ENCODE peak calls at places on chromosomes 11 and 22, in seven cellular contexts. O is right cardiac atrium; M is upper lobe of right lung; V is IMR-90; J is pancreas; R is CD4-positive, CD25-positive, alpha-beta regulatory T cell; H is coronary artery. S is an unnamed sample.
A peak's percentile ranks its signal among the peaks of the same experiment; 100 is the strongest.

GRCh38 chr11:66443602-66444001 is 5.0 kb upstream of the MRPL11 start:
- DNase-seq in O (no peak), M (no peak), V (peak; percentile 92), J (no peak), R (no peak), H (no peak), S (peak; percentile 46)

GRCh38 chr11:120564573-120565301 is 53.2 kb downstream of the GRIK4 start:
- DNase-seq in O (peak; percentile 84), M (no peak), V (peak; percentile 75), J (no peak), R (no peak), H (no peak), S (no peak)

GRCh38 chr11:291281-292210 is 2.6 kb downstream of the PGGHG start:
- DNase-seq in O (peak; percentile 57), M (peak; percentile 63), V (no peak), J (no peak), R (no peak), H (no peak), S (no peak)

GRCh38 chr11:115488945-115489344 is 15.3 kb downstream of the CADM1 start:
- DNase-seq in O (no peak), M (no peak), V (peak; percentile 94), J (no peak), R (no peak), H (no peak), S (peak; percentile 27)

GRCh38 chr22:50726643-50727340 is 11.2 kb upstream of the ACR start:
- DNase-seq in O (peak; percentile 30), M (peak; percentile 54), V (no peak), J (no peak), R (no peak), H (no peak), S (no peak)

GRCh38 chr11:109696191-109696897 is 274.4 kb downstream of the C11orf87 start:
- DNase-seq in O (no peak), M (no peak), V (peak; percentile 10), J (no peak), R (no peak), H (no peak), S (peak; percentile 95)

GRCh38 chr22:41910050-41910598 is 4.8 kb downstream of the SHISA8 start:
- DNase-seq in O (peak; percentile 77), M (no peak), V (no peak), J (no peak), R (no peak), H (no peak), S (no peak)

GRCh38 chr22:20751185-20751851 is 22.6 kb upstream of the SERPIND1 start:
- DNase-seq in O (no peak), M (no peak), V (no peak), J (no peak), R (no peak), H (no peak), S (no peak)

GRCh38 chr11:9601041-9601875 is 27.8 kb downstream of the WEE1 start:
- DNase-seq in O (peak; percentile 48), M (no peak), V (peak; percentile 89), J (no peak), R (peak; percentile 76), H (no peak), S (no peak)

GRCh38 chr11:95788921-95789505 is 569 bp downstream of the FAM76B start:
- DNase-seq in O (no peak), M (no peak), V (peak; percentile 43), J (no peak), R (peak; percentile 69), H (no peak), S (no peak)

GRCh38 chr22:49933236-49933921 is 14.9 kb downstream of the CRELD2 start:
- DNase-seq in O (peak; percentile 82), M (peak; percentile 75), V (no peak), J (no peak), R (no peak), H (no peak), S (no peak)

GRCh38 chr11:116653206-116653605 is 119.6 kb downstream of the BUD13 start:
- DNase-seq in O (no peak), M (no peak), V (no peak), J (no peak), R (no peak), H (no peak), S (no peak)

GRCh38 chr22:39925273-39925672 is 24.4 kb downstream of the GRAP2 start:
- DNase-seq in O (no peak), M (no peak), V (no peak), J (no peak), R (no peak), H (no peak), S (no peak)

GRCh38 chr22:39927544-39927943 is 26.7 kb downstream of the GRAP2 start:
- DNase-seq in O (no peak), M (no peak), V (no peak), J (no peak), R (peak; percentile 55), H (no peak), S (no peak)

GRCh38 chr22:39924286-39924685 is 23.4 kb downstream of the GRAP2 start:
- DNase-seq in O (no peak), M (no peak), V (no peak), J (no peak), R (no peak), H (no peak), S (no peak)

GRCh38 chr22:39928556-39929401 is 27.9 kb downstream of the GRAP2 start:
- DNase-seq in O (no peak), M (no peak), V (no peak), J (no peak), R (no peak), H (no peak), S (peak; percentile 37)

DNA sequence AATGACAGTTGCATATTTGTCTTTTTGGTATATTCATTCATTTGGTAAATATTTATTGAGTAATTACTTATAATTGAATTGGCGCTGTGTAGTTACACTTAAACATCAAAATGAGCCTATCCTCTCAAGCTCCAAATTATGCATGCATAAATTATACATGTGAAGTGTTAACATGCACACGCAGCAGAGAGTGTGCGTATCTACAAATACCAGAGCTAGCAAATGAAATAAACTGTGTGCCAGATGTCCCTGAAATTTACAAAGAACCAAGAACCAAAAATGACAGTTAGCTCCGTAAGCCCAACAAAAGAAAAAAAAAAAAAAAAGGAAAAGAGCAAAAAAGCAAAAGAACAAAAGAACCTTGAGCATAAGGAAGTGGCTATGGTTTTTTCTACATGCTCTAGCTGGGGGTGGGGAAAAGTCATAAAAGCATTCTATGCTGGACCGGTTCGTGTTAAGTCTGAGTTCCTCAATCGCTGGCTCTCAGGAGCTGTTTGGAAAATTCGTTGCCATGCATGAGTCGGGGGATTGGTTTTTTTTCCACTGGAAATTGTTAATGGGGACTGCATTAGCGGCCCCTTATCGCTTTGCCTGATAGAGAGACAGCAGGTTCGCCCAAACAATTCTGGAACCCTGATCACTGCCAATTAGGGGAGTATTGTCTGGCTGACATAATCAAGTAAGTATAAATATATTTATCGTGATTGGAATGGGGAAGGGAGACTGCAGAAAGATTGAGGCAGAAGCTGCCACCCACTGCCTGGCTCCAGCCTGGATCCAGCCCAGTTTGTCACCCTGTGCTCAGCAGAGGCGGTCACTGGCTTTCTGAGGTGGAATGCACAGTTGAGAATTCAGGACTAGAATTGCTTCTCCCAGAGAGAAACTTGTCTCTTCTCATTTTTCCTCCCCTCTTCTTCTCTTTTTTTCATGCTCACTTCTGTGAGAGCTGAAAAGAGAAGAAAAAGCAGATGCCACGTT is 25.6 kb downstream of the GRAP2 start:
- DNase-seq in O (no peak), M (no peak), V (no peak), J (no peak), R (peak; percentile 72), H (no peak), S (no peak)
- H3K27ac ChIP-seq in O (no peak overlapping the region), M (no peak overlapping the region), V (no peak overlapping the region), J (no peak overlapping the region), R (peak overlapping the region; percentile 62), H (no peak overlapping the region), S (no peak overlapping the region)

GRCh38 chr11:78349614-78350013 is 68.0 kb downstream of the GAB2 start:
- DNase-seq in O (no peak), M (no peak), V (peak; percentile 31), J (no peak), R (no peak), H (no peak), S (no peak)

GRCh38 chr11:78350101-78350645 is 67.4 kb downstream of the GAB2 start:
- DNase-seq in O (no peak), M (no peak), V (peak; percentile 55), J (no peak), R (no peak), H (no peak), S (no peak)

GRCh38 chr11:78350646-78351165 is 66.9 kb downstream of the GAB2 start:
- DNase-seq in O (no peak), M (no peak), V (peak; percentile 47), J (peak; percentile 22), R (no peak), H (no peak), S (no peak)

GRCh38 chr11:78351193-78351592 is 66.4 kb downstream of the GAB2 start:
- DNase-seq in O (no peak), M (no peak), V (no peak), J (no peak), R (no peak), H (no peak), S (no peak)

GRCh38 chr11:78351979-78352731 is 65.5 kb downstream of the GAB2 start:
- DNase-seq in O (no peak), M (no peak), V (no peak), J (no peak), R (no peak), H (no peak), S (no peak)
- H3K27ac ChIP-seq in O (no peak overlapping the region), M (peak overlapping the region; percentile 63), V (no peak overlapping the region), J (peak overlapping the region; percentile 72), R (no peak overlapping the region), H (no peak overlapping the region), S (no peak overlapping the region)

GRCh38 chr22:26471522-26471921 is 12.1 kb downstream of the HPS4 start:
- DNase-seq in O (no peak), M (no peak), V (peak; percentile 83), J (no peak), R (no peak), H (no peak), S (peak; percentile 92)
- H3K27ac ChIP-seq in O (no peak overlapping the region), M (no peak overlapping the region), V (no peak overlapping the region), J (peak overlapping the region; percentile 13), R (no peak overlapping the region), H (no peak overlapping the region), S (peak overlapping the region; percentile 93)

GRCh38 chr22:23225337-23225723 is 45.0 kb downstream of the BCR start:
- DNase-seq in O (peak; percentile 21), M (no peak), V (no peak), J (no peak), R (no peak), H (no peak), S (no peak)

GRCh38 chr22:23227380-23227779 is 47.1 kb downstream of the BCR start:
- DNase-seq in O (peak; percentile 3), M (no peak), V (no peak), J (no peak), R (no peak), H (no peak), S (no peak)

GRCh38 chr22:23225724-23226496 is 45.6 kb downstream of the BCR start:
- DNase-seq in O (peak; percentile 83), M (peak; percentile 85), V (no peak), J (no peak), R (peak; percentile 76), H (no peak), S (peak; percentile 34)

GRCh38 chr22:23228503-23228902 is 48.2 kb downstream of the BCR start:
- DNase-seq in O (no peak), M (no peak), V (no peak), J (no peak), R (no peak), H (no peak), S (no peak)

GRCh38 chr22:23226497-23226850 is 46.2 kb downstream of the BCR start:
- DNase-seq in O (no peak), M (no peak), V (no peak), J (no peak), R (no peak), H (no peak), S (no peak)
- H3K27ac ChIP-seq in O (peak overlapping the region; percentile 63), M (peak overlapping the region; percentile 70), V (no peak overlapping the region), J (peak overlapping the region; percentile 3), R (peak overlapping the region; percentile 53), H (peak overlapping the region; percentile 56), S (peak overlapping the region; percentile 98)

S was measured in epithelial cell of prostate.